ENCODE peak calls at places on chromosomes 2 and 18, in ten cellular contexts. H, G, Z, A, J, X, W, F, K and Y are unnamed samples.

GRCh38 chr2:223970343-223971128 is 13.3 kb downstream of the MRPL44 start:
- DNase-seq in G (peak; percentile 49), W (peak; percentile 64), H (peak; percentile 45), A (peak; percentile 61), Z (no peak), K (peak; percentile 60), J (no peak), F (peak; percentile 46), X (no peak), Y (peak; percentile 27)

GRCh38 chr18:22505136-22505535 is 87.4 kb upstream of the CTAGE1 start:
- DNase-seq in X (no peak), Z (no peak), K (no peak), A (no peak), W (no peak), G (no peak), J (no peak), F (no peak), H (no peak), Y (no peak)

GRCh38 chr2:56705713-56706112 is 521.9 kb downstream of the CCDC85A start:
- DNase-seq in A (no peak), G (no peak), Z (no peak), X (no peak), K (no peak), H (no peak), J (no peak), F (no peak), W (no peak), Y (no peak)

GRCh38 chr2:46876741-46877384 is 38.7 kb downstream of the MCFD2 start:
- DNase-seq in X (peak; percentile 47), H (peak; percentile 50), W (peak; percentile 46), K (no peak), F (peak; percentile 29), J (no peak), G (peak; percentile 83), Z (no peak), A (no peak), Y (peak; percentile 7)

GRCh38 chr2:172704072-172704936 is 31.3 kb upstream of the RAPGEF4 start:
- DNase-seq in A (peak; percentile 18), W (no peak), Z (no peak), G (no peak), J (no peak), F (no peak), K (no peak), X (no peak), H (no peak), Y (no peak)

GRCh38 chr2:28277466-28277865 is 115.2 kb upstream of the FOSL2 start:
- DNase-seq in Z (no peak), W (no peak), H (no peak), A (no peak), K (no peak), G (no peak), F (no peak), X (no peak), J (no peak), Y (no peak)

GRCh38 chr2:172083725-172084483 is 1.4 kb upstream of the DLX1 start:
- DNase-seq in X (no peak), Z (no peak), J (no peak), A (peak; percentile 43), F (no peak), G (no peak), K (no peak), W (no peak), H (no peak), Y (no peak)

GRCh38 chr18:3761266-3761665 is 311.3 kb downstream of the TGIF1 start:
- DNase-seq in J (no peak), K (no peak), G (no peak), H (no peak), X (no peak), A (no peak), W (no peak), F (no peak), Z (no peak), Y (no peak)

DNA sequence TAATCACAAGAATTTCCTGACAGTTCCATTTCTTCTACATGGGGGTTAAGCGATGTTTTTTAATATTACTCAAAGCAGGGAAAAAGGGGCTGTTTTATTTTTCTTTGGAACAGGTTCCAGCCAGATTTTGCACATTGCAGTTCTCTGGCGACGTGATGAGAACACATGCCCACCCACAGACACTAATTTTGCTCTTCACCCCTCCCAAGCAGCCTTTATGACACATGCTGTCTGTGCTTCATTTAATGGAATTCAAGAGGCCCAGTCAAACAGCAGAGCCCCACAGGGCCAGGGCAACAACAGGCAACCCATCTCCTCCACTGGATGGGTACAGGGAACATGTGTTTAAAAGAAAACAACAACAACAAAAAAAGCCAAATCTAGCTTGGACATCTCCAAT is 70.8 kb downstream of the SPRED2 start:
- DNase-seq in F (no peak), H (no peak), Z (no peak), J (no peak), K (no peak), G (no peak), A (no peak), W (no peak), X (no peak), Y (no peak)
- H3K4me1 ChIP-seq in F (no peaks in the 10 kb centered on the region), H (peaks cover 90% of the 10 kb centered on the region), Z (peaks cover 5% of the 10 kb centered on the region), J (peaks cover 11% of the 10 kb centered on the region), K (peaks cover 2% of the 10 kb centered on the region), G (peaks cover 73% of the 10 kb centered on the region), A (peaks cover 8% of the 10 kb centered on the region), W (peaks cover 4% of the 10 kb centered on the region), X (peaks cover 83% of the 10 kb centered on the region), Y (no peaks in the 10 kb centered on the region)

GRCh38 chr2:177917169-177917568 is 155.4 kb downstream of the PDE11A start:
- DNase-seq in J (no peak), K (no peak), G (no peak), F (no peak), W (no peak), X (no peak), Z (no peak), A (no peak), H (no peak), Y (no peak)

GRCh38 chr2:177921726-177922125 is 150.9 kb downstream of the PDE11A start:
- DNase-seq in Z (no peak), W (no peak), A (no peak), J (no peak), F (no peak), H (no peak), G (no peak), X (no peak), K (no peak), Y (no peak)

GRCh38 chr2:177914247-177914646 is 158.3 kb downstream of the PDE11A start:
- DNase-seq in X (no peak), Z (no peak), K (no peak), H (no peak), G (no peak), F (no peak), A (no peak), W (no peak), J (no peak), Y (no peak)

DNA sequence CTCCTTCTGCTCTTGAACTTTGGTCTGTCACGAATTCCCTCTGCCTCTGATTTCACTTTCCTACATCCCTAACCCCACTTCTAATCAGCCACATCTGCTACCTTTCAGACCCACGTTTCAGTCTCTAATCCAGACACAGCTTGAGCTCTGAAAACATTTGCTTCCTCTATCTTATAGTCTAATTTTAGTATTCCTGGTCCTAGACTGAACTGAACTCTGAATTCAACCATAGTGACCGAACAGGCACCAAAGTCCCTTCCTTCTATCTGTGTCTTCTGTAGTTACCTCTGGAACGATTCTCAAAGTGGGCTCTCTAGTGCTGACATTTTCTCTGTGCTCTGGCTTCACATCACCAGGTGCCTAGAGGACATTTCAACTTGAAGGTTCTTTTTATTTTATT is 156.2 kb downstream of the PDE11A start:
- DNase-seq in Z (no peak), W (no peak), A (no peak), H (no peak), F (no peak), G (no peak), K (no peak), X (no peak), J (no peak), Y (no peak)
- H3K27me3 ChIP-seq in Z (no peaks in the 10 kb centered on the region), W (no peaks in the 10 kb centered on the region), A (no peaks in the 10 kb centered on the region), H (no peaks in the 10 kb centered on the region), F (no peaks in the 10 kb centered on the region), G (no peaks in the 10 kb centered on the region), K (no peaks in the 10 kb centered on the region), X (no peaks in the 10 kb centered on the region), J (no peaks in the 10 kb centered on the region), Y (no peaks in the 10 kb centered on the region)

GRCh38 chr2:106129150-106129549 is 65.0 kb downstream of the UXS1 start:
- DNase-seq in X (no peak), F (no peak), K (no peak), H (no peak), G (no peak), W (no peak), A (no peak), Z (no peak), J (no peak), Y (no peak)

GRCh38 chr2:106127282-106127771 is 66.8 kb downstream of the UXS1 start:
- DNase-seq in F (no peak), Z (no peak), H (no peak), K (no peak), W (peak; percentile 30), G (no peak), A (no peak), X (no peak), J (no peak), Y (no peak)

GRCh38 chr2:106127776-106128268 is 66.3 kb downstream of the UXS1 start:
- DNase-seq in H (no peak), K (no peak), F (no peak), A (no peak), G (no peak), Z (no peak), X (no peak), J (no peak), W (no peak), Y (no peak)

GRCh38 chr2:106129592-106129991 is 64.5 kb downstream of the UXS1 start:
- DNase-seq in Z (no peak), H (no peak), J (no peak), G (no peak), K (no peak), X (no peak), F (no peak), A (no peak), W (no peak), Y (no peak)

DNA sequence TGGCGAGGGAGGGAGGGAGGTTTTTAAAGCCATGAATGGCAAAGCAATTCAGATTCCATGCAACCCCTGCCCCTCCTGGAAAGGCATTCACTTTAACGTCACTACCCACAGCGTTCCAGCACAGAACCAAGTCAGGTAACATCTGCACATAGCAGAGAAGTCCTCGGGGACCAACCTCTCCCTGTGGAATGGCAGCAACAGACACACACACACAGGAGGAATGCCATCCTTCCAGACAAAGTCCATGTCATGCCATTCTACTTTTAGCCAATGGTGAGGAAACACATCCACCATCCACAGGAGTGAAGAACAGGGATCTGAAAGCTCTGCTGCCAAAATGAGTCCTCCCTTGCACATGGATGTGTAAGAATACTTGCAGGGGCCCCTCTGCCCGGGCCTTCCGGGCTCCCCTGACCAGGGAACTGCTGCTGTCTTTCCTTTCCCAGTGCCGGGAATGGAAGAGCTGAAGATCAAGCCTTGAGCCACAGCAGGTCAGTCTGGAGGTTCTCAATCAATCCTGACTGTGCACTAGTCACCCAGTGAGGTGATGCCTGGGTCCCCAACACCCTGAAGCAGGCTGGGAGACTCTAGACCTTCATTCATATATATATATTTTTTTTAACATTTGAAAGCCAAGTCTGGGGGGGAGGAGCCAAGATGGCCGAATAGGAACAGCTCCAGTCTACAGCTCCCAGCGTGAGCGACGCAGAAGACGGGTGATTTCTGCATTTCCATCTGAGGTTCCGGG is 63.7 kb downstream of the UXS1 start:
- DNase-seq in G (no peak), F (no peak), J (no peak), A (no peak), K (no peak), H (no peak), W (peak; percentile 48), X (no peak), Z (no peak), Y (peak; percentile 10)
- H3K4me3 ChIP-seq in G (peak overlapping the region; percentile 41), F (no peak overlapping the region), J (no peak overlapping the region), A (no peak overlapping the region), K (no peak overlapping the region), H (peak overlapping the region; percentile 33), W (peak overlapping the region; percentile 14), X (peak overlapping the region; percentile 23), Z (no peak overlapping the region), Y (no peak overlapping the region)

GRCh38 chr2:134145519-134145918 is 108.4 kb upstream of the MGAT5 start:
- DNase-seq in A (no peak), W (no peak), J (no peak), H (no peak), Z (no peak), F (no peak), K (no peak), G (no peak), X (no peak), Y (no peak)
- H3K4me1 ChIP-seq in A (peaks cover 7% of the 10 kb centered on the region), W (peaks cover 6% of the 10 kb centered on the region), J (peaks cover 11% of the 10 kb centered on the region), H (no peaks in the 10 kb centered on the region), Z (no peaks in the 10 kb centered on the region), F (no peaks in the 10 kb centered on the region), K (peaks cover 3% of the 10 kb centered on the region), G (peaks cover 38% of the 10 kb centered on the region), X (peaks cover 97% of the 10 kb centered on the region), Y (peaks cover 4% of the 10 kb centered on the region)